ENCODE peak calls at places on chromosome 13, in seven cellular contexts. N is aorta, S is IMR-90, F is K562, X is OCI-LY7, L is body of pancreas, M is stomach. H is an unnamed sample.

GRCh38 chr13:31096624-31097302 is 64.9 kb downstream of the HSPH1 start:
- DNase-seq in N (no peak), S (no peak), F (no peak), X (no peak), L (no peak), M (peak; percentile 33), H (no peak)

GRCh38 chr13:33953203-33953602 is 135.3 kb downstream of the RFC3 start:
- DNase-seq in N (no peak), S (peak; percentile 26), F (no peak), X (no peak), L (no peak), M (no peak), H (no peak)

GRCh38 chr13:22569830-22570229 is 610.9 kb upstream of the SGCG start:
- DNase-seq in N (no peak), S (no peak), F (no peak), X (no peak), L (no peak), M (no peak), H (no peak)

GRCh38 chr13:92355213-92355612 is 871.4 kb upstream of the GPC6 start:
- DNase-seq in N (no peak), S (peak; percentile 5), F (peak; percentile 64), X (peak; percentile 30), L (peak; percentile 11), M (no peak), H (no peak)

GRCh38 chr13:59452189-59452588 is 711.5 kb downstream of the DIAPH3 start:
- DNase-seq in N (no peak), S (no peak), F (no peak), X (no peak), L (no peak), M (no peak), H (no peak)

GRCh38 chr13:76812206-76812882 is 73.9 kb downstream of the KCTD12 start:
- DNase-seq in N (no peak), S (no peak), F (no peak), X (no peak), L (no peak), M (no peak), H (peak; percentile 70)

GRCh38 chr13:24223341-24224231 is 63.1 kb downstream of the SPATA13 start:
- DNase-seq in N (no peak), S (no peak), F (no peak), X (no peak), L (no peak), M (no peak), H (no peak)

GRCh38 chr13:62433660-62434059 is 1018.0 kb upstream of the PCDH20 start:
- DNase-seq in N (no peak), S (no peak), F (no peak), X (no peak), L (no peak), M (no peak), H (no peak)

GRCh38 chr13:84524586-84524985 is 642.3 kb upstream of the SLITRK1 start:
- DNase-seq in N (no peak), S (no peak), F (no peak), X (no peak), L (no peak), M (no peak), H (no peak)

DNA sequence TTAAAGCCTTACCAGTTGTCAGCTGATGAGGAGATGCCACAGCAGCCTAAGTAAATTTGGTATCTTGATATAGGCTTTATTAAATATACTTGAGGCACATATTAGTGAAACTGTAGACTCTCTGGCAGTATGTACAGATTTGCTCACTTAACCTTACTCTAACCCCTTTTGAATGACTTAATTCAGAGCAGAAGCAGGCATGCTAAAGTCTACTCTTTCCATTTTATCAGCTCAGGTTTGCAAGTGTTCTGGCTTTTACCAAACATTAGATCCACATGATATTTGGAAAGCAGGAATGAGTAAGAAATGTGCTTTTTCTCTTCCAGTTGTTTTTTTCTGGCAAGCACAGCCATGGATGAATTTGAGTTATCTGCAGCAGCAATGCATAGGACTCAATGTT is 541.0 kb upstream of the PCDH9 start:
- DNase-seq in N (no peak), S (no peak), F (no peak), X (no peak), L (no peak), M (no peak), H (no peak)
- H3K4me3 ChIP-seq in N (no peak overlapping the region), S (no peak overlapping the region), F (no peak overlapping the region), X (no peak overlapping the region), L (no peak overlapping the region), M (no peak overlapping the region), H (no peak overlapping the region)

GRCh38 chr13:110312669-110313031 is 5.6 kb downstream of the COL4A2 start:
- DNase-seq in N (no peak), S (peak; percentile 93), F (no peak), X (no peak), L (no peak), M (no peak), H (no peak)
- H3K4me1 ChIP-seq in N (no peaks in the 10 kb centered on the region), S (peaks cover 28% of the 10 kb centered on the region), F (no peaks in the 10 kb centered on the region), X (no peaks in the 10 kb centered on the region), L (peaks cover 43% of the 10 kb centered on the region), M (peaks cover 84% of the 10 kb centered on the region), H (peaks cover 7% of the 10 kb centered on the region)

GRCh38 chr13:99863789-99864626 is 107.6 kb downstream of the ZIC5 start:
- DNase-seq in N (no peak), S (no peak), F (no peak), X (no peak), L (no peak), M (no peak), H (no peak)
- H3K4me3 ChIP-seq in N (no peak overlapping the region), S (no peak overlapping the region), F (no peak overlapping the region), X (no peak overlapping the region), L (no peak overlapping the region), M (no peak overlapping the region), H (no peak overlapping the region)

GRCh38 chr13:113861433-113862030 is 2.3 kb downstream of the GAS6 start:
- DNase-seq in N (peak; percentile 64), S (no peak), F (no peak), X (no peak), L (no peak), M (no peak), H (peak; percentile 48)
- H3K4me1 ChIP-seq in N (no peaks in the 10 kb centered on the region), S (peaks cover 29% of the 10 kb centered on the region), F (peaks cover 20% of the 10 kb centered on the region), X (no peaks in the 10 kb centered on the region), L (peaks cover 54% of the 10 kb centered on the region), M (peaks cover 66% of the 10 kb centered on the region), H (peaks cover 44% of the 10 kb centered on the region)

DNA sequence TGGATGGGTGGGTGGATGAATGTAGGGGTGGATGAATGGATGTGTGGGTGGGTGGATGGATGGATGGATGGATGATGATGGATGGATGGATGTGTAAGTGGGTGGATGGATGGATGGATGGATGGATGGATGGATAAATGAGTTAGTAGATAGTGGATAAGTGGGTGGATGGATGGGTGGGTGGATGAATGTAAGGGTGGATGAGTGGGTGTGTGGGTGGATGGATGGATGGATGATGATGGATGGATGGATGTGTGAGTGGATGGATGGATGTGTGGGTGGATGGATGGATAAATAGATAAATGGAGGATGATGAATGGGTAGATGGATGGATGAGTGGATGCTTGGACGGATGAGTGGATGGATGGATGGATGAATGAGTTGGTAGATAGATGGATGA is 3.2 kb downstream of the MCF2L start:
- DNase-seq in N (no peak), S (no peak), F (no peak), X (no peak), L (no peak), M (no peak), H (no peak)
- H3K4me3 ChIP-seq in N (no peak overlapping the region), S (no peak overlapping the region), F (no peak overlapping the region), X (no peak overlapping the region), L (no peak overlapping the region), M (no peak overlapping the region), H (no peak overlapping the region)

DNA sequence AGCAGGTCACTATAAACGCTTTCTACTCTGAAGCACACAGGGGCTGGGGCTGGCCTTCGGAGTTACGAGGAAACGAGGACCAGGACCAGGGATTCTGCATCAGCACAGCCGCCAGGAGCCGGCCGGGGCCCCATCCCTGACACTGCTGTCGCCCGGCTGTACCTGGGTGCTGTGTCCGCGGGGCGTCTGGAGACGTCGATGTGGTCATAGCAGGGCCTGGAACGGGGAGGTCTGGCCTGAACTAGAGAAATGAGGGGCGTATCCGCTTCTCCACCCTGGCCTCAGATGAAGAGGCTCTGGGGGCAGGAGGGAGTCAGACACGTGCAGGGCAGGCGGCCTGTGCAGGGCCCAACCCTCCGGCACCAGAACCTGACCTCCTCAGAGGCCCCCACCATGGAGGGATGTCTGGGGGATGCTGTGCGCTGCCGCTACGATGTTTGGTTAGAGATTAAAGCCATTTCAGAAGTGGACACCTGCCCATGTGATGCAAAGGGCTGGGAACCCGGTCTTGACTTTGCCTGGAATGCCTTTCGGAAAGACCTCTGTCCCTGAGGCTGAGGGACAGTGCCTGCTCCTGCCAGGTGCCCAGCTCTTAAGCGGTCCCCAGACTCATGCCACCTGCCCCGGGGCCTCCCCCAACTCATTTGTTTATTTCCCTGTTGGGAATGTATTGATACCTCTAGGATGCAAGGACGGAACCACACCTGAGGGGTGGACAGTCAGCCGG is 21.4 kb downstream of the GAS6 start:
- DNase-seq in N (peak; percentile 71), S (no peak), F (no peak), X (no peak), L (no peak), M (no peak), H (peak; percentile 45)
- H3K4me1 ChIP-seq in N (no peaks in the 10 kb centered on the region), S (peaks cover 38% of the 10 kb centered on the region), F (no peaks in the 10 kb centered on the region), X (no peaks in the 10 kb centered on the region), L (peaks cover 39% of the 10 kb centered on the region), M (peaks cover 51% of the 10 kb centered on the region), H (peaks cover 40% of the 10 kb centered on the region)